ENCODE peak calls at places on chromosomes 3 and 15, in ten cellular contexts. O is hypothalamus; M is GM12891; I is stimulated activated CD8-positive, alpha-beta memory T cell treated with anti-CD3 and anti-CD28 coated beads, Interleukin-12 subunit alpha, Interleukin-12 subunit beta, amount 100 ng/mL, for 1 hour; X is HFF-Myc; R is cardiac fibroblast; S is SHP77; A is BE2C; J is GM13976; F is HT-29. E is an unnamed sample.

GRCh38 chr15:67013696-67014095 is 51.7 kb upstream of the SMAD3 start:
- DNase-seq in S (no peak), R (peak; percentile 60), X (no peak), I (no peak), F (no peak), O (no peak), J (no peak), M (no peak), A (no peak), E (peak; percentile 90)

GRCh38 chr15:51288143-51289065 is 50.0 kb downstream of the CYP19A1 start:
- DNase-seq in X (no peak), F (peak; percentile 28), R (peak; percentile 44), I (no peak), J (no peak), M (no peak), A (no peak), O (no peak), S (no peak), E (no peak)

GRCh38 chr3:51944541-51945021 is 2.4 kb downstream of the PARP3 start:
- DNase-seq in J (no peak), O (no peak), F (no peak), A (no peak), S (no peak), X (no peak), M (no peak), R (no peak), I (no peak), E (no peak)

GRCh38 chr3:127717357-127718243 is 44.8 kb downstream of the ABTB1 start:
- DNase-seq in I (no peak), F (no peak), M (no peak), R (no peak), S (no peak), A (no peak), O (no peak), J (no peak), X (no peak), E (no peak)

GRCh38 chr15:28901987-28902745 is 16.4 kb downstream of the APBA2 start:
- DNase-seq in F (peak; percentile 5), J (no peak), A (no peak), O (no peak), I (no peak), X (no peak), M (no peak), S (no peak), R (no peak), E (no peak)

GRCh38 chr15:70014860-70015490 is 82.7 kb downstream of the TLE3 start:
- DNase-seq in S (no peak), O (no peak), R (no peak), F (no peak), M (peak; percentile 84), X (no peak), A (no peak), J (peak; percentile 89), I (no peak), E (no peak)

GRCh38 chr3:10933958-10934481 is 58.5 kb upstream of the SLC6A1 start:
- DNase-seq in A (no peak), F (no peak), R (peak; percentile 75), S (no peak), I (no peak), M (no peak), J (no peak), X (no peak), O (no peak), E (peak; percentile 27)

GRCh38 chr3:153285194-153285641 is 123.2 kb downstream of the RAP2B start:
- DNase-seq in M (no peak), O (no peak), I (no peak), F (peak; percentile 47), S (no peak), X (peak; percentile 12), R (peak; percentile 72), A (no peak), J (no peak), E (no peak)

GRCh38 chr3:123872621-123873020 is 11.5 kb downstream of the MYLK start:
- DNase-seq in O (no peak), M (no peak), J (no peak), X (no peak), I (no peak), F (no peak), S (no peak), A (no peak), R (no peak), E (no peak)

GRCh38 chr3:132231633-132232032 is 85.6 kb upstream of the ACP3 start:
- DNase-seq in O (no peak), S (no peak), A (peak; percentile 27), J (no peak), M (no peak), R (peak; percentile 60), I (no peak), F (no peak), X (no peak), E (no peak)

GRCh38 chr15:85582076-85582718 is 201.8 kb downstream of the AKAP13 start:
- DNase-seq in M (no peak), I (no peak), X (no peak), R (peak; percentile 87), J (no peak), S (no peak), A (no peak), F (peak; percentile 66), O (no peak), E (no peak)

GRCh38 chr3:111619833-111620232 is 24.7 kb upstream of the ZBED2 start:
- DNase-seq in F (no peak), X (no peak), J (no peak), A (no peak), O (no peak), M (no peak), R (no peak), I (no peak), S (no peak), E (no peak)

GRCh38 chr3:36909666-36910065 is 35.2 kb downstream of the TRANK1 start:
- DNase-seq in S (no peak), M (no peak), A (no peak), J (no peak), X (no peak), I (no peak), R (no peak), O (no peak), F (no peak), E (no peak)

GRCh38 chr15:73968461-73968860 is 23.6 kb downstream of the STOML1 start:
- DNase-seq in F (no peak), O (no peak), S (no peak), I (no peak), M (no peak), J (no peak), R (no peak), X (no peak), A (no peak), E (no peak)

GRCh38 chr3:184334470-184335158 is 2.8 kb upstream of the FAM131A start:
- DNase-seq in S (no peak), J (no peak), F (peak; percentile 54), X (no peak), R (no peak), M (no peak), I (peak; percentile 27), A (peak; percentile 45), O (no peak), E (no peak)

GRCh38 chr3:52532838-52533622 is 627 bp downstream of the NT5DC2 start:
- DNase-seq in F (peak; percentile 23), O (no peak), S (no peak), A (no peak), X (no peak), I (no peak), R (no peak), J (peak; percentile 71), M (peak; percentile 57), E (no peak)

GRCh38 chr3:61932499-61932898 is 371.1 kb downstream of the PTPRG start:
- DNase-seq in S (no peak), O (no peak), R (no peak), M (no peak), A (no peak), J (no peak), F (no peak), X (no peak), I (no peak), E (no peak)

GRCh38 chr15:36877796-36878744 is 222.3 kb downstream of the MEIS2 start:
- DNase-seq in R (no peak), I (no peak), J (no peak), F (no peak), M (no peak), O (no peak), A (no peak), X (no peak), S (no peak), E (no peak)

GRCh38 chr3:186593862-186594261 is 19.0 kb upstream of the AHSG start:
- DNase-seq in I (no peak), O (no peak), J (no peak), S (no peak), X (no peak), A (no peak), M (no peak), R (no peak), F (no peak), E (no peak)

GRCh38 chr3:16433701-16434151 is 79.8 kb downstream of the RFTN1 start:
- DNase-seq in S (no peak), X (no peak), I (no peak), J (peak; percentile 55), M (peak; percentile 30), A (no peak), O (no peak), R (no peak), F (no peak), E (no peak)

GRCh38 chr15:23081271-23081670 is 41.9 kb upstream of the TUBGCP5 start:
- DNase-seq in X (no peak), M (no peak), A (no peak), J (no peak), O (no peak), R (no peak), I (no peak), S (no peak), F (no peak), E (no peak)

GRCh38 chr15:26628071-26628470 is 144.8 kb downstream of the GABRB3 start:
- DNase-seq in R (no peak), M (no peak), X (no peak), S (peak; percentile 24), O (no peak), J (no peak), A (no peak), F (peak; percentile 2), I (no peak), E (no peak)

GRCh38 chr3:10445561-10445960 is 59.8 kb downstream of the ATP2B2 start:
- DNase-seq in O (no peak), X (no peak), F (no peak), I (no peak), J (no peak), R (no peak), M (no peak), S (no peak), A (no peak), E (no peak)

GRCh38 chr15:80567721-80568157 is 127.4 kb upstream of the ABHD17C start:
- DNase-seq in M (no peak), A (peak; percentile 57), O (no peak), S (peak; percentile 60), I (no peak), J (peak; percentile 64), R (peak; percentile 96), X (peak; percentile 73), F (peak; percentile 89), E (peak; percentile 71)

GRCh38 chr3:125615256-125615655 is 20.0 kb upstream of the OSBPL11 start:
- DNase-seq in S (no peak), J (no peak), I (no peak), M (no peak), X (no peak), O (no peak), R (no peak), F (no peak), A (no peak), E (no peak)

GRCh38 chr3:107392549-107393165 is 15.4 kb downstream of the CCDC54 start:
- DNase-seq in O (no peak), F (no peak), S (no peak), J (no peak), X (no peak), I (no peak), R (peak; percentile 42), M (no peak), A (no peak), E (no peak)

GRCh38 chr15:34650177-34650576 is 66.7 kb upstream of the GOLGA8B start:
- DNase-seq in J (peak; percentile 17), I (no peak), O (no peak), M (no peak), X (no peak), A (no peak), F (no peak), S (no peak), R (no peak), E (no peak)

GRCh38 chr15:42504631-42505030 is 9.2 kb downstream of the SNAP23 start:
- DNase-seq in O (no peak), S (no peak), I (no peak), R (no peak), F (no peak), X (no peak), A (no peak), J (no peak), M (no peak), E (no peak)

E was measured in pulmonary artery endothelial cell.